ENCODE peak calls at places on chromosomes 7 and 10, in four cellular contexts. O, W, U and H are unnamed samples.

GRCh38 chr7:35695628-35695888 is 623 bp upstream of the HERPUD2 start:
- DNase-seq in O (no peak), W (no peak), U (no peak), H (no peak)

GRCh38 chr10:82609845-82610244 is 734.9 kb downstream of the NRG3 start:
- DNase-seq in O (no peak), W (no peak), U (no peak), H (no peak)

GRCh38 chr10:74244097-74244685 is 93.2 kb downstream of the ADK start:
- DNase-seq in O (peak), W (no peak), U (no peak), H (no peak)

GRCh38 chr10:107653832-107654287 is 489.4 kb upstream of the SORCS1 start:
- DNase-seq in O (no peak), W (peak), U (no peak), H (no peak)

GRCh38 chr7:27808626-27809025 is 68.7 kb downstream of the TAX1BP1 start:
- DNase-seq in O (no peak), W (peak), U (no peak), H (no peak)

GRCh38 chr7:76405738-76406137 is 3.8 kb downstream of the SSC4D start:
- DNase-seq in O (no peak), W (no peak), U (no peak), H (no peak)

GRCh38 chr7:146639291-146639690 is 522.7 kb downstream of the CNTNAP2 start:
- DNase-seq in O (no peak), W (no peak), U (no peak), H (no peak)

GRCh38 chr7:16780586-16780985 is 24.2 kb downstream of the AGR2 start:
- DNase-seq in O (no peak), W (no peak), U (no peak), H (no peak)

GRCh38 chr10:15725603-15726002 is 5.9 kb upstream of the ITGA8 start:
- DNase-seq in O (peak), W (peak), U (no peak), H (no peak)

GRCh38 chr10:44300666-44301649 is 83.9 kb downstream of the CXCL12 start:
- DNase-seq in O (peak), W (peak), U (no peak), H (no peak)

GRCh38 chr10:49398000-49398861 is 2.3 kb upstream of the DRGX start:
- DNase-seq in O (no peak), W (peak), U (peak), H (peak)

GRCh38 chr10:123930340-123931001 is 38.9 kb upstream of the CPXM2 start:
- DNase-seq in O (peak), W (peak), U (no peak), H (no peak)

GRCh38 chr7:112080974-112081373 is 125.2 kb downstream of the DOCK4 start:
- DNase-seq in O (peak), W (no peak), U (no peak), H (no peak)

GRCh38 chr10:117007080-117007479 is 2.1 kb upstream of the SHTN1 start:
- DNase-seq in O (peak), W (peak), U (no peak), H (no peak)

GRCh38 chr7:95716357-95717122 is 55.8 kb upstream of the DYNC1I1 start:
- DNase-seq in O (no peak), W (no peak), U (no peak), H (no peak)

GRCh38 chr10:120517196-120517595 is 60.2 kb downstream of the PLPP4 start:
- DNase-seq in O (no peak), W (no peak), U (no peak), H (no peak)

GRCh38 chr7:110027385-110027784 is 1063.5 kb upstream of the LRRN3 start:
- DNase-seq in O (no peak), W (no peak), U (no peak), H (no peak)

GRCh38 chr10:101060951-101061813 is 607 bp upstream of the KAZALD1 start:
- DNase-seq in O (peak), W (peak), U (peak), H (peak)

GRCh38 chr7:116526897-116527296 is 2.1 kb downstream of the CAV1 start:
- DNase-seq in O (no peak), W (no peak), U (no peak), H (no peak)

GRCh38 chr7:113267885-113268284 is 149.5 kb upstream of the SMIM30 start:
- DNase-seq in O (no peak), W (no peak), U (no peak), H (no peak)

GRCh38 chr7:5635461-5636445 is 145.7 kb downstream of the RNF216 start:
- DNase-seq in O (no peak), W (no peak), U (no peak), H (no peak)

GRCh38 chr7:50436133-50436802 is 13.9 kb downstream of the FIGNL1 start:
- DNase-seq in O (no peak), W (peak), U (no peak), H (no peak)

GRCh38 chr10:90227259-90227658 is 525.9 kb downstream of the KIF20B start:
- DNase-seq in O (peak), W (peak), U (no peak), H (no peak)

GRCh38 chr7:45086348-45087065 is 2.3 kb downstream of the NACAD start:
- DNase-seq in O (no peak), W (no peak), U (no peak), H (no peak)

GRCh38 chr7:91772100-91772794 is 108.3 kb downstream of the MTERF1 start:
- DNase-seq in O (no peak), W (peak), U (no peak), H (no peak)

GRCh38 chr10:13349776-13350274 is 1.7 kb upstream of the SEPHS1 start:
- DNase-seq in O (peak), W (peak), U (no peak), H (peak)

GRCh38 chr7:36611703-36612102 is 112.6 kb downstream of the AOAH start:
- DNase-seq in O (no peak), W (no peak), U (no peak), H (no peak)

GRCh38 chr7:50775231-50775630 is 7.5 kb downstream of the GRB10 start:
- DNase-seq in O (no peak), W (no peak), U (no peak), H (no peak)

GRCh38 chr10:7541137-7542087 is 125.4 kb downstream of the ITIH5 start:
- DNase-seq in O (no peak), W (no peak), U (no peak), H (peak)

GRCh38 chr7:90597527-90597871 is 1.4 kb downstream of the CDK14 start:
- DNase-seq in O (no peak), W (peak), U (no peak), H (no peak)

GRCh38 chr7:99021941-99022560 is 121.9 kb downstream of the SMURF1 start:
- DNase-seq in O (no peak), W (no peak), U (no peak), H (no peak)

GRCh38 chr7:65960351-65961074 is 21.5 kb downstream of the GUSB start:
- DNase-seq in O (no peak), W (no peak), U (no peak), H (no peak)

GRCh38 chr7:26865094-26865388 is 651 bp upstream of the SKAP2 start:
- DNase-seq in O (no peak), W (no peak), U (no peak), H (no peak)